ENCODE peak calls at places on chromosomes 1 and 21, in six cellular contexts. M is activated T-cell treated with anti-CD3 and anti-CD28 coated beads, Interleukin-2, amount 50 U/mL, for 72 hours; A is Kasumi-1; F is H54; N is hepatic stellate cell; G is activated T-helper 1 cell treated with Interleukin-2 at 50 U/mL for 16 hours. U is an unnamed sample.

GRCh38 chr21:46328151-46328550 is 4.2 kb downstream of the PCNT start:
- DNase-seq in M (no peak), A (no peak), F (no peak), N (no peak), G (no peak), U (no peak)

GRCh38 chr1:203311368-203312301 is 6.3 kb downstream of the BTG2 start:
- DNase-seq in M (no peak), A (no peak), F (no peak), N (no peak), G (no peak), U (no peak)

GRCh38 chr21:45451771-45452182 is 46.8 kb downstream of the COL18A1 start:
- DNase-seq in M (no peak), A (no peak), F (no peak), N (no peak), G (no peak), U (no peak)

GRCh38 chr1:109864063-109864822 is 46.4 kb upstream of the CSF1 start:
- DNase-seq in M (no peak), A (no peak), F (no peak), N (no peak), G (no peak), U (no peak)

GRCh38 chr1:40059292-40059959 is 18.9 kb downstream of the CAP1 start:
- DNase-seq in M (no peak), A (peak), F (no peak), N (peak), G (no peak), U (peak)

GRCh38 chr1:169238506-169238905 is 129.1 kb downstream of the NME7 start:
- DNase-seq in M (no peak), A (no peak), F (no peak), N (no peak), G (no peak), U (no peak)

GRCh38 chr1:173062156-173062938 is 11.6 kb upstream of the TNFSF18 start:
- DNase-seq in M (no peak), A (no peak), F (peak), N (no peak), G (no peak), U (no peak)

GRCh38 chr1:212218911-212219310 is 66.3 kb upstream of the PPP2R5A start:
- DNase-seq in M (peak), A (peak), F (no peak), N (peak), G (no peak), U (no peak)

GRCh38 chr1:91020967-91021685 is 709 bp downstream of the ZNF644 start:
- DNase-seq in M (peak), A (peak), F (peak), N (peak), G (peak), U (peak)